ENCODE peak calls at places on chromosomes 5 and 9, in nine cellular contexts. T, L, H, I, N, S, G, M and K are unnamed samples.

GRCh38 chr5:79190235-79190529 is 45.7 kb upstream of the JMY start:
- DNase-seq in T (no peak), L (no peak), H (no peak), I (no peak), N (no peak), S (no peak), G (no peak), M (no peak), K (no peak)

GRCh38 chr5:133681896-133682295 is 69.6 kb upstream of the FSTL4 start:
- DNase-seq in T (no peak), L (no peak), H (no peak), I (no peak), N (no peak), S (no peak), G (no peak), M (no peak), K (no peak)

GRCh38 chr5:77645158-77645994 is 6.9 kb upstream of the OTP start:
- DNase-seq in T (no peak), L (no peak), H (no peak), I (peak), N (no peak), S (no peak), G (no peak), M (no peak), K (no peak)

GRCh38 chr5:142303576-142303975 is 21.2 kb downstream of the SPRY4 start:
- DNase-seq in T (peak), L (no peak), H (no peak), I (no peak), N (no peak), S (no peak), G (peak), M (no peak), K (no peak)

GRCh38 chr5:123518111-123518510 is 6.1 kb downstream of the CSNK1G3 start:
- DNase-seq in T (no peak), L (no peak), H (no peak), I (no peak), N (no peak), S (no peak), G (no peak), M (no peak), K (no peak)

GRCh38 chr5:139459451-139459934 is 3.0 kb downstream of the ECSCR start:
- DNase-seq in T (peak), L (no peak), H (no peak), I (no peak), N (no peak), S (no peak), G (no peak), M (no peak), K (no peak)

GRCh38 chr9:2610985-2611384 is 10.6 kb upstream of the VLDLR start:
- DNase-seq in T (no peak), L (no peak), H (no peak), I (peak), N (no peak), S (no peak), G (peak), M (no peak), K (no peak)

GRCh38 chr5:17497446-17497845 is 585 bp upstream of the TAF11L2 start:
- DNase-seq in T (no peak), L (no peak), H (no peak), I (no peak), N (no peak), S (no peak), G (no peak), M (no peak), K (no peak)

GRCh38 chr5:8845316-8845715 is 700.6 kb downstream of the SEMA5A start:
- DNase-seq in T (peak), L (no peak), H (no peak), I (no peak), N (no peak), S (no peak), G (peak), M (no peak), K (no peak)

GRCh38 chr5:33840927-33841547 is 50.8 kb downstream of the ADAMTS12 start:
- DNase-seq in T (no peak), L (peak), H (no peak), I (no peak), N (no peak), S (no peak), G (no peak), M (no peak), K (no peak)

GRCh38 chr5:114504560-114504959 is 142.7 kb downstream of the KCNN2 start:
- DNase-seq in T (no peak), L (no peak), H (no peak), I (no peak), N (no peak), S (no peak), G (no peak), M (no peak), K (no peak)

GRCh38 chr9:87564706-87565335 is 67.2 kb downstream of the DAPK1 start:
- DNase-seq in T (no peak), L (no peak), H (no peak), I (no peak), N (no peak), S (no peak), G (no peak), M (no peak), K (no peak)

GRCh38 chr5:173312821-173313220 is 15.4 kb downstream of the STC2 start:
- DNase-seq in T (no peak), L (peak), H (no peak), I (no peak), N (no peak), S (no peak), G (no peak), M (no peak), K (no peak)
- H3K4me3 ChIP-seq in T (no peak), L (no peak), H (no peak), I (no peak), N (no peak), S (no peak), G (no peak), M (no peak), K (no peak)

GRCh38 chr5:42250-42649 is 49.7 kb upstream of the PLEKHG4B start:
- DNase-seq in T (peak), L (no peak), H (no peak), I (no peak), N (no peak), S (no peak), G (peak), M (no peak), K (no peak)
- TF ChIP-seq CTCF in T (peak), L (peak), H (no peak), I (peak), N (peak), S (peak), G (peak), M (no peak), K (peak)

GRCh38 chr9:33750307-33750838 is 45.0 kb upstream of the PRSS3 start:
- DNase-seq in T (no peak), L (peak), H (no peak), I (no peak), N (no peak), S (no peak), G (peak), M (no peak), K (no peak)

GRCh38 chr9:33750839-33751339 is 44.5 kb upstream of the PRSS3 start:
- DNase-seq in T (no peak), L (no peak), H (no peak), I (no peak), N (no peak), S (no peak), G (no peak), M (no peak), K (no peak)

GRCh38 chr9:33752130-33752637 is 43.2 kb upstream of the PRSS3 start:
- DNase-seq in T (no peak), L (peak), H (no peak), I (peak), N (no peak), S (no peak), G (no peak), M (no peak), K (no peak)

GRCh38 chr9:33748633-33749304 is 46.6 kb upstream of the PRSS3 start:
- DNase-seq in T (no peak), L (no peak), H (no peak), I (no peak), N (no peak), S (no peak), G (no peak), M (no peak), K (no peak)

DNA sequence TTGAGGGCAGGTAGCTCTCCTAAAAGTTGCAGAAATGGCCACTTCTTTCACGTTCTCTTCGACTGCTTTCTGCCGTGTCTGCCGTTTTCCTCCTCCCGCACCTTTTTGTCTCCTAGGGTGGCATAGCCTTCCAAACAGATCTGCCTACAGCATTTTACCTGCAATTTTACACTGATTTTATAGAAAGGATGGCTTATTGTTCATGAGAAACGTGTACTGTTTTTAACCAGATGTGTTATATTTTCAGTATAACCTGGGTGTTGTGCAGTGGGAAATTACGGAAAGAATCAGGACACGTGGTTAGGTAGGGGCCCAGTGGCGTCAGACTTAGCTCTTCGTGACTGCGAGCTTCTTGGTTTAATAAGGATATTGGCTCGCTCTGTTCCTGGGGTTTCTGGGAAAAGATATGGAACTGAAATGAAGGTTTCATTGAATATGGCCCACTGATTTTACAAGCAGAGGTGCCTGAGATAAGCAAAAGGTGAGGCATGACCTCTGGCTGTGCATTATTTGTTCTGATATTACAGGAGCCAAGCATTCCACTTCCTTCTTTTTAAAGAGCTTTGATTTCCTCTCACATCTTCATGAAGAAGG is 43.7 kb upstream of the PRSS3 start:
- DNase-seq in T (no peak), L (peak), H (no peak), I (peak), N (no peak), S (no peak), G (no peak), M (no peak), K (peak)
- H3K4me3 ChIP-seq in T (no peak), L (peak), H (no peak), I (no peak), N (no peak), S (no peak), G (no peak), M (peak), K (no peak)

GRCh38 chr5:89282832-89283510 is 400.0 kb upstream of the MEF2C start:
- DNase-seq in T (peak), L (no peak), H (no peak), I (peak), N (no peak), S (peak), G (peak), M (no peak), K (no peak)

GRCh38 chr5:89281211-89281610 is 398.2 kb upstream of the MEF2C start:
- DNase-seq in T (no peak), L (no peak), H (no peak), I (no peak), N (no peak), S (no peak), G (no peak), M (no peak), K (no peak)

GRCh38 chr5:89282038-89282831 is 399.3 kb upstream of the MEF2C start:
- DNase-seq in T (peak), L (no peak), H (no peak), I (no peak), N (no peak), S (no peak), G (no peak), M (no peak), K (no peak)

GRCh38 chr5:89286320-89286719 is 403.3 kb upstream of the MEF2C start:
- DNase-seq in T (no peak), L (no peak), H (no peak), I (no peak), N (no peak), S (no peak), G (no peak), M (no peak), K (no peak)

DNA sequence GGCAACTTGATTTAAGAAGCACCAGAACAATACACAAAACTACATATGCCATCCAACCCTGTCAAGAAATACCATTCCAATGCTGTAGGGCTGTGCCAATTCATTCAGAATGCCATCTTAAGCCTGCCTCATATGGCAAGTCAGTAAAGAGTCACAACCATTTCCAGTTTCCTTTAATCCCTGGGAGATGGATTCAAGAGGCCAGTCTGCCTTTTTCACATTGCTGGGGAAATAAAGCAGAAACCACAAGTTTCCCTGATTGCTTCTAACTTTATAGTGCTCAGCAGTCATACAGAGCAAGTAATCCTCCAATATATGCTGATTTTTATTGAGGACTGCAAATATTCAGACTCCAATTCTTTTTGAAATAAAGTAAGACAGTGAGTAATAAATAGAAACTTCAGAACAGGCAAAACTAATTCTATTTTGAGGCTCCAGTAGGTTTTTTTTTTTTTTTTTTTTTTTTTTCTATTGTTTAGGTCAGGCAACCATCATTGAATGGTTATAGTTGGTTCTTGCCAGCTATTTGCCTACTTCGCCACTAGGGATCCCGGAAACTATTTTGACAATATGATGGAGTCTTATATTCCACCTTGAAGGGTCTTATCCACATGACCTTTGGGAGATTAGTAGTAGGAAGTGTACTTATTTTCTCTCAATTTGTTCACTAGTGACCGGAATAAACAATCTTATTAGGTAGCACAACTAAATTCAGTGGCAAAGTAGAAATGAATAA is 400.9 kb upstream of the MEF2C start:
- DNase-seq in T (no peak), L (no peak), H (no peak), I (no peak), N (no peak), S (no peak), G (no peak), M (no peak), K (no peak)
- TF ChIP-seq CTCF in T (peak), L (no peak), H (no peak), I (no peak), N (no peak), S (no peak), G (no peak), M (no peak), K (no peak)